ENCODE peak calls at places on chromosomes 3 and 15, in eight cellular contexts. S is HCT116, B is neural progenitor cell, E is adipocyte, H is SK-N-SH, O is IMR-90, F is colonic mucosa, K is mammary epithelial cell. T is an unnamed sample.

GRCh38 chr3:177446160-177446559 is 248.9 kb upstream of the TBL1XR1 start:
- DNase-seq in S (no peak), B (no peak), E (no peak), H (no peak), O (no peak), F (peak; percentile 52), K (no peak), T (no peak)

GRCh38 chr3:110318108-110318507 is 753.5 kb upstream of the NECTIN3 start:
- DNase-seq in S (no peak), B (no peak), E (peak; percentile 11), H (no peak), O (peak; percentile 43), F (no peak), K (no peak), T (no peak)

GRCh38 chr3:187783098-187783497 is 37.8 kb upstream of the BCL6 start:
- DNase-seq in S (no peak), B (no peak), E (peak; percentile 72), H (no peak), O (peak; percentile 97), F (no peak), K (peak; percentile 92), T (no peak)

GRCh38 chr15:43204016-43204901 is 16.6 kb downstream of the EPB42 start:
- DNase-seq in S (peak; percentile 36), B (peak; percentile 71), E (peak; percentile 73), H (peak; percentile 70), O (peak; percentile 75), F (peak; percentile 29), K (peak; percentile 58), T (peak; percentile 86)

GRCh38 chr3:198113219-198114053 is 153.4 kb downstream of the LMLN start:
- DNase-seq in S (no peak), B (peak; percentile 72), E (peak; percentile 15), H (peak; percentile 58), O (no peak), F (no peak), K (no peak), T (peak; percentile 69)

GRCh38 chr15:91524534-91524933 is 329.0 kb upstream of the SLCO3A1 start:
- DNase-seq in S (no peak), B (no peak), E (no peak), H (no peak), O (no peak), F (no peak), K (no peak), T (no peak)

GRCh38 chr3:98584563-98584962 is 8.8 kb downstream of the CPOX start:
- DNase-seq in S (no peak), B (no peak), E (no peak), H (no peak), O (no peak), F (no peak), K (no peak), T (no peak)

GRCh38 chr3:140206196-140207040 is 271.4 kb downstream of the CLSTN2 start:
- DNase-seq in S (no peak), B (peak; percentile 77), E (peak; percentile 66), H (peak; percentile 57), O (peak; percentile 18), F (no peak), K (peak; percentile 39), T (peak; percentile 84)

GRCh38 chr3:171269557-171269956 is 190.6 kb downstream of the TNIK start:
- DNase-seq in S (no peak), B (no peak), E (no peak), H (no peak), O (no peak), F (no peak), K (no peak), T (no peak)

GRCh38 chr15:64429448-64429847 is 30.9 kb upstream of the ZNF609 start:
- DNase-seq in S (no peak), B (no peak), E (no peak), H (no peak), O (no peak), F (no peak), K (no peak), T (no peak)

GRCh38 chr3:171646357-171647133 is 163.7 kb downstream of the PLD1 start:
- DNase-seq in S (peak; percentile 36), B (peak; percentile 27), E (peak; percentile 88), H (peak; percentile 49), O (peak; percentile 80), F (no peak), K (peak; percentile 46), T (no peak)

GRCh38 chr3:193873802-193874201 is 262.1 kb upstream of the HES1 start:
- DNase-seq in S (no peak), B (no peak), E (no peak), H (no peak), O (no peak), F (no peak), K (no peak), T (no peak)

GRCh38 chr15:76996526-76997401 is 1.8 kb downstream of the PSTPIP1 start:
- DNase-seq in S (no peak), B (no peak), E (no peak), H (peak; percentile 53), O (peak; percentile 27), F (no peak), K (no peak), T (no peak)

GRCh38 chr3:94615275-94616065 is 552.6 kb downstream of the NSUN3 start:
- DNase-seq in S (no peak), B (no peak), E (no peak), H (no peak), O (no peak), F (no peak), K (peak; percentile 70), T (no peak)

GRCh38 chr3:51681453-51681852 is 10.4 kb downstream of the TEX264 start:
- DNase-seq in S (no peak), B (no peak), E (no peak), H (no peak), O (peak; percentile 8), F (peak; percentile 80), K (peak; percentile 67), T (no peak)

GRCh38 chr3:129793356-129793755 is 100.2 kb downstream of the TMCC1 start:
- DNase-seq in S (no peak), B (peak; percentile 42), E (peak; percentile 77), H (no peak), O (no peak), F (no peak), K (peak; percentile 23), T (no peak)

GRCh38 chr15:79076661-79077060 is 13.9 kb downstream of the RASGRF1 start:
- DNase-seq in S (no peak), B (no peak), E (no peak), H (no peak), O (no peak), F (no peak), K (no peak), T (peak; percentile 17)

GRCh38 chr3:171187706-171188290 is 161.3 kb upstream of the SLC2A2 start:
- DNase-seq in S (no peak), B (peak; percentile 62), E (peak; percentile 73), H (peak; percentile 48), O (peak; percentile 48), F (peak; percentile 27), K (no peak), T (peak; percentile 62)

GRCh38 chr3:190031887-190032752 is 88.6 kb downstream of the P3H2 start:
- DNase-seq in S (no peak), B (no peak), E (peak; percentile 43), H (no peak), O (peak; percentile 40), F (no peak), K (no peak), T (no peak)

GRCh38 chr3:190024912-190025311 is 95.8 kb downstream of the P3H2 start:
- DNase-seq in S (no peak), B (no peak), E (no peak), H (no peak), O (peak; percentile 77), F (no peak), K (peak; percentile 41), T (no peak)

GRCh38 chr3:190027116-190027515 is 93.6 kb downstream of the P3H2 start:
- DNase-seq in S (no peak), B (no peak), E (no peak), H (no peak), O (no peak), F (no peak), K (no peak), T (no peak)

DNA sequence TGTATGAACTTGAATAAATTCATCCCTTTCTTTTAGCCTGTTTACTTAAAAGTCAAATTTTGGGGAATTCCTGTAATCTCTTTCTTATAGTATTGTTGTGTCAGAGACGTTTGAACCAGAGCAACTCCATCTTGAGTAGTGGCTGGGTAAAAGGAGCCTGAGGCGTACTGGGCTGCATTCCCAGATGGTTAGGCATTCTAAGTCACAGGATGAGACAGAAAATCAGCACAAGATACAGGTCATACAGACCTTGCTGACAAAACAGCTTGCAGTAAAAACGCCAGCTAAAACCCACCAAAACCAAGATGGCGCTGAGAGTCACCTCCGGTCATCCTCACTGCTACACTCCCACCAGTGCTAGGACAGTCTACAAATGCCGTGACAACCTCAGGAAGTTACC is 94.5 kb downstream of the P3H2 start:
- DNase-seq in S (no peak), B (no peak), E (no peak), H (no peak), O (peak; percentile 52), F (no peak), K (peak; percentile 54), T (no peak)
- H3K4me3 ChIP-seq in S (no peak overlapping the region), B (no peak overlapping the region), E (no peak overlapping the region), H (no peak overlapping the region), O (no peak overlapping the region), F (no peak overlapping the region), K (no peak overlapping the region), T (no peak overlapping the region)

GRCh38 chr3:11641316-11641682 is 2.4 kb downstream of the VGLL4 start:
- DNase-seq in S (no peak), B (no peak), E (peak; percentile 42), H (no peak), O (peak; percentile 77), F (no peak), K (no peak), T (no peak)
- H3K36me3 ChIP-seq in S (no peaks in the 10 kb centered on the region), B (no peaks in the 10 kb centered on the region), E (no peaks in the 10 kb centered on the region), H (peaks cover 11% of the 10 kb centered on the region), O (peaks cover 10% of the 10 kb centered on the region), F (no peaks in the 10 kb centered on the region), K (no peaks in the 10 kb centered on the region), T (no peaks in the 10 kb centered on the region)

DNA sequence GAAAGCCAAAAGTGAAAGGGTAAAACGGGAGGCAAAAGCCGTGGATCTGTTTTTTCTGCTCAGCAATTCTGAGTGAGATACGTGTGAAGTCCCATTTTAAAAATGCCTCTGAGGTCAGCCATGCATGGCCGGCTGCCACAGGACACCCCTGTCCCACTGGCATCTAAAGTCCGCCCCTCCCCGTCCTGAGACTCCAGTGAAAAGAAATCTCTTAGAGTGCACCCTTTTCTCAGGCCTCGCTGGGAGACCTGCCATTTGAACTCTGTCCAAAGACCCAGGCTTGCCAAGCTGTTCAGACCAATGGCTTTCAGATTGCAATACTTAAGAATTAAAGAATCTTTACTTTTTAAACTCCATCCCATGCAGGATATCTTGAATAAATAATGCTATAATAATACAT is 61.0 kb upstream of the SLC24A5 start:
- DNase-seq in S (no peak), B (no peak), E (peak; percentile 3), H (no peak), O (peak; percentile 14), F (peak; percentile 35), K (no peak), T (no peak)
- H3K9ac ChIP-seq in S (no peak overlapping the region), B (no peak overlapping the region), E (no peak overlapping the region), H (no peak overlapping the region), O (no peak overlapping the region), F (no peak overlapping the region), K (no peak overlapping the region), T (no peak overlapping the region)

DNA sequence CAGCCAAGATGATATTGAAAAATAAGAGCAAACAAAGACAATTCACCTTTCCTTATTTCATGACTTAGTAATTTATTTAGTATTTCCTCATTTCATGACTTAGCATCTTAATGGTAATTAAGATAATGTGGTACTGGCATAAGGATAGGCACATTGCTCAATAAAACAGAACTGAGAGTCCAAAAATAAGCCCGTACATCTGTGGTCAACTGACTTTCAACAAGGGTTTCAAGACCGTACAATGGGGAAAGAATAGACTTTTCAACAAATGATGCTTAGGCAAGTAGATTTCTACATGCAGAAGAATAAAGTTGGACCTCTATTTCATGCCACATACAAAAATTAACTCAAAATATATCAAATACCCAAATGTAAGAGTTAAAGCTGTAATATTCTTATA is 603 bp upstream of the PYDC2 start:
- DNase-seq in S (no peak), B (no peak), E (no peak), H (no peak), O (no peak), F (no peak), K (no peak), T (no peak)
- H3K4me3 ChIP-seq in S (no peak overlapping the region), B (no peak overlapping the region), E (no peak overlapping the region), H (no peak overlapping the region), O (no peak overlapping the region), F (no peak overlapping the region), K (no peak overlapping the region), T (no peak overlapping the region)

T was measured in endodermal cell.